ENCODE peak calls at places on chromosomes 12 and 14, in five cellular contexts. K is Caki2, U is lower lobe of right lung, P is GM04503, W is NCI-H146. Q is an unnamed sample.

GRCh38 chr12:121537814-121538698 is 42.8 kb downstream of the KDM2B start:
- DNase-seq in W (peak; percentile 52), K (no peak), P (no peak), U (peak; percentile 72), Q (no peak)

GRCh38 chr12:75526655-75527511 is 15.5 kb upstream of the KRR1 start:
- DNase-seq in P (no peak), W (peak; percentile 66), U (no peak), K (peak; percentile 56), Q (peak; percentile 29)

GRCh38 chr12:53414756-53415417 is 8.8 kb upstream of the AMHR2 start:
- DNase-seq in W (no peak), U (no peak), P (no peak), K (no peak), Q (no peak)

GRCh38 chr12:109772622-109773321 is 59.1 kb downstream of the FAM222A start:
- DNase-seq in W (no peak), K (no peak), P (no peak), U (peak; percentile 9), Q (no peak)

GRCh38 chr12:64618953-64619590 is 8.8 kb downstream of the RASSF3 start:
- DNase-seq in P (peak; percentile 74), K (no peak), W (no peak), U (no peak), Q (no peak)

GRCh38 chr12:108668532-108668931 is 34.8 kb upstream of the SELPLG start:
- DNase-seq in U (no peak), P (no peak), K (no peak), W (no peak), Q (no peak)

GRCh38 chr14:77580964-77581505 is 35.4 kb downstream of the SPTLC2 start:
- DNase-seq in P (no peak), U (no peak), W (peak; percentile 1), K (peak; percentile 64), Q (peak; percentile 31)

GRCh38 chr12:132143328-132144071 is 619 bp downstream of the DDX51 start:
- DNase-seq in P (no peak), U (no peak), W (peak; percentile 36), K (no peak), Q (no peak)

GRCh38 chr14:93788557-93789365 is 476 bp upstream of the PRIMA1 start:
- DNase-seq in U (no peak), W (peak; percentile 28), P (no peak), K (peak; percentile 57), Q (no peak)

GRCh38 chr12:31803306-31804184 is 74.7 kb upstream of the AMN1 start:
- DNase-seq in W (no peak), P (no peak), U (no peak), K (no peak), Q (no peak)

GRCh38 chr14:50560929-50561280 is 960 bp downstream of the ATL1 start:
- DNase-seq in W (peak; percentile 83), U (peak; percentile 92), K (no peak), P (peak; percentile 9), Q (no peak)

GRCh38 chr14:69443296-69443805 is 41.2 kb upstream of the PLEKHD1 start:
- DNase-seq in P (no peak), K (no peak), U (no peak), W (no peak), Q (no peak)

GRCh38 chr12:65868133-65868705 is 43.9 kb downstream of the HMGA2 start:
- DNase-seq in U (no peak), P (no peak), K (no peak), W (no peak), Q (no peak)

GRCh38 chr12:55673638-55674037 is 34.1 kb downstream of the ITGA7 start:
- DNase-seq in U (no peak), P (no peak), W (no peak), K (no peak), Q (no peak)

GRCh38 chr14:21675566-21675965 is 1.9 kb upstream of the OR4E1 start:
- DNase-seq in U (no peak), K (no peak), P (no peak), W (no peak), Q (no peak)

GRCh38 chr12:120563495-120563894 is 17.7 kb downstream of the POP5 start:
- DNase-seq in P (no peak), W (no peak), U (no peak), K (no peak), Q (no peak)

GRCh38 chr12:50401383-50402155 is 884 bp downstream of the LARP4 start:
- DNase-seq in K (peak; percentile 44), W (peak; percentile 7), U (no peak), P (no peak), Q (peak; percentile 26)

GRCh38 chr12:41058266-41058665 is 129.9 kb upstream of the PDZRN4 start:
- DNase-seq in K (no peak), U (no peak), W (no peak), P (no peak), Q (no peak)

GRCh38 chr12:109588461-109589239 is 15.1 kb downstream of the MVK start:
- DNase-seq in W (no peak), K (no peak), P (no peak), U (peak; percentile 63), Q (no peak)

GRCh38 chr12:6234906-6235305 is 34.7 kb downstream of the CD9 start:
- DNase-seq in K (no peak), U (no peak), P (no peak), W (no peak), Q (no peak)

GRCh38 chr12:28313631-28314030 is 123.4 kb downstream of the CCDC91 start:
- DNase-seq in W (no peak), U (no peak), P (peak; percentile 3), K (no peak), Q (peak; percentile 5)

GRCh38 chr12:46430340-46430948 is 57.9 kb upstream of the SLC38A2 start:
- DNase-seq in P (peak; percentile 57), U (no peak), W (no peak), K (peak; percentile 81), Q (no peak)

GRCh38 chr12:120936197-120936596 is 32.0 kb upstream of the SPPL3 start:
- DNase-seq in K (no peak), W (no peak), P (no peak), U (no peak), Q (no peak)

GRCh38 chr12:80183939-80184338 is 84.6 kb downstream of the OTOGL start:
- DNase-seq in U (no peak), P (peak; percentile 32), W (no peak), K (no peak), Q (no peak)

GRCh38 chr14:75711134-75711795 is 50.2 kb downstream of the TTLL5 start:
- DNase-seq in K (peak; percentile 43), P (peak; percentile 27), U (no peak), W (peak; percentile 4), Q (peak; percentile 44)

GRCh38 chr12:19972325-19973288 is 395.7 kb upstream of the PDE3A start:
- DNase-seq in U (no peak), P (no peak), W (no peak), K (no peak), Q (no peak)

GRCh38 chr14:39145266-39145966 is 24.7 kb downstream of the TRAPPC6B start:
- DNase-seq in U (no peak), P (no peak), W (no peak), K (peak; percentile 30), Q (no peak)

GRCh38 chr14:75452900-75453816 is 25.3 kb downstream of the JDP2 start:
- DNase-seq in W (no peak), U (peak; percentile 71), K (peak; percentile 49), P (peak; percentile 93), Q (no peak)

GRCh38 chr14:76647699-76648298 is 113.5 kb upstream of the VASH1 start:
- DNase-seq in K (peak; percentile 7), W (peak; percentile 32), U (no peak), P (peak; percentile 11), Q (peak; percentile 42)

GRCh38 chr14:74948228-74949175 is 6.9 kb downstream of the PGF start:
- DNase-seq in P (no peak), K (no peak), W (no peak), U (no peak), Q (no peak)

GRCh38 chr14:37622231-37622923 is 26.9 kb downstream of the TTC6 start:
- DNase-seq in K (no peak), W (no peak), P (no peak), U (no peak), Q (no peak)

GRCh38 chr14:65414961-65415589 is 2.5 kb downstream of the FUT8 start:
- DNase-seq in W (peak; percentile 1), P (no peak), K (no peak), U (no peak), Q (no peak)

GRCh38 chr12:15045451-15045850 is 72.6 kb downstream of the PDE6H start:
- DNase-seq in K (no peak), W (no peak), U (no peak), P (no peak), Q (no peak)

GRCh38 chr12:56836317-56836716 is 73.2 kb downstream of the HSD17B6 start:
- DNase-seq in P (peak; percentile 46), U (peak; percentile 50), W (no peak), K (no peak), Q (no peak)

GRCh38 chr14:69360438-69361108 is 37.5 kb downstream of the ERH start:
- DNase-seq in K (no peak), W (no peak), P (no peak), U (no peak), Q (no peak)

GRCh38 chr12:23899434-23899833 is 50.0 kb downstream of the SOX5 start:
- DNase-seq in K (no peak), P (no peak), W (no peak), U (no peak), Q (no peak)